ENCODE peak calls at places on chromosomes 7 and 10, in six cellular contexts. One of them, this sample, is unnamed.

GRCh38 chr10:113957013-113957412 is 86.7 kb upstream of the ADRB1 start:
- DNase-seq in heart right ventricle: no peak
- DNase-seq in fibroblast of pulmonary artery: peak
- DNase-seq in HT1080: peak
- DNase-seq in stimulated activated CD4-positive, alpha-beta T cell treated with anti-CD3 and anti-CD28 coated beads, Interleukin-12 subunit alpha, Interleukin-12 subunit beta, amount 100 ng/mL, for 24 hours: no peak
- DNase-seq in T follicular helper cell: no peak
- DNase-seq in this sample: peak

GRCh38 chr10:60434418-60435046 is 44.9 kb upstream of the ANK3 start:
- DNase-seq in heart right ventricle: peak
- DNase-seq in fibroblast of pulmonary artery: peak
- DNase-seq in HT1080: peak
- DNase-seq in stimulated activated CD4-positive, alpha-beta T cell treated with anti-CD3 and anti-CD28 coated beads, Interleukin-12 subunit alpha, Interleukin-12 subunit beta, amount 100 ng/mL, for 24 hours: no peak
- DNase-seq in T follicular helper cell: no peak
- DNase-seq in this sample: peak

GRCh38 chr7:69967699-69968450 is 369.6 kb downstream of the AUTS2 start:
- DNase-seq in heart right ventricle: no peak
- DNase-seq in fibroblast of pulmonary artery: peak
- DNase-seq in HT1080: no peak
- DNase-seq in stimulated activated CD4-positive, alpha-beta T cell treated with anti-CD3 and anti-CD28 coated beads, Interleukin-12 subunit alpha, Interleukin-12 subunit beta, amount 100 ng/mL, for 24 hours: no peak
- DNase-seq in T follicular helper cell: no peak
- DNase-seq in this sample: peak

GRCh38 chr10:105068497-105068896 is 427.4 kb downstream of the SORCS3 start:
- DNase-seq in heart right ventricle: no peak
- DNase-seq in fibroblast of pulmonary artery: no peak
- DNase-seq in HT1080: peak
- DNase-seq in stimulated activated CD4-positive, alpha-beta T cell treated with anti-CD3 and anti-CD28 coated beads, Interleukin-12 subunit alpha, Interleukin-12 subunit beta, amount 100 ng/mL, for 24 hours: no peak
- DNase-seq in T follicular helper cell: no peak
- DNase-seq in this sample: peak

GRCh38 chr10:29403208-29403607 is 114.3 kb downstream of the LYZL1 start:
- DNase-seq in heart right ventricle: no peak
- DNase-seq in fibroblast of pulmonary artery: no peak
- DNase-seq in HT1080: no peak
- DNase-seq in stimulated activated CD4-positive, alpha-beta T cell treated with anti-CD3 and anti-CD28 coated beads, Interleukin-12 subunit alpha, Interleukin-12 subunit beta, amount 100 ng/mL, for 24 hours: no peak
- DNase-seq in T follicular helper cell: no peak
- DNase-seq in this sample: no peak

GRCh38 chr7:144768633-144769032 is 67.2 kb downstream of the TPK1 start:
- DNase-seq in heart right ventricle: no peak
- DNase-seq in fibroblast of pulmonary artery: no peak
- DNase-seq in HT1080: no peak
- DNase-seq in stimulated activated CD4-positive, alpha-beta T cell treated with anti-CD3 and anti-CD28 coated beads, Interleukin-12 subunit alpha, Interleukin-12 subunit beta, amount 100 ng/mL, for 24 hours: no peak
- DNase-seq in T follicular helper cell: no peak
- DNase-seq in this sample: no peak

GRCh38 chr7:142581341-142581740 is 167.9 kb upstream of the PRSS1 start:
- DNase-seq in heart right ventricle: no peak
- DNase-seq in fibroblast of pulmonary artery: peak
- DNase-seq in HT1080: no peak
- DNase-seq in stimulated activated CD4-positive, alpha-beta T cell treated with anti-CD3 and anti-CD28 coated beads, Interleukin-12 subunit alpha, Interleukin-12 subunit beta, amount 100 ng/mL, for 24 hours: no peak
- DNase-seq in T follicular helper cell: no peak
- DNase-seq in this sample: peak

GRCh38 chr7:114959931-114960330 is 38.0 kb downstream of the MDFIC start:
- DNase-seq in heart right ventricle: no peak
- DNase-seq in fibroblast of pulmonary artery: peak
- DNase-seq in HT1080: no peak
- DNase-seq in stimulated activated CD4-positive, alpha-beta T cell treated with anti-CD3 and anti-CD28 coated beads, Interleukin-12 subunit alpha, Interleukin-12 subunit beta, amount 100 ng/mL, for 24 hours: no peak
- DNase-seq in T follicular helper cell: no peak
- DNase-seq in this sample: no peak

GRCh38 chr10:31526681-31527080 is 207.7 kb downstream of the ZEB1 start:
- DNase-seq in heart right ventricle: no peak
- DNase-seq in fibroblast of pulmonary artery: peak
- DNase-seq in HT1080: peak
- DNase-seq in stimulated activated CD4-positive, alpha-beta T cell treated with anti-CD3 and anti-CD28 coated beads, Interleukin-12 subunit alpha, Interleukin-12 subunit beta, amount 100 ng/mL, for 24 hours: no peak
- DNase-seq in T follicular helper cell: no peak
- DNase-seq in this sample: no peak

This sample was measured in kidney tubule cell.